ENCODE peak calls at places on chromosomes 13 and 19, in seven cellular contexts. G is lung, M is fibroblast of the aortic adventitia, F is RWPE2, Z is PC-3, O is heart left ventricle, D is PC-9. Q is an unnamed sample.

GRCh38 chr19:42040031-42040430 is 30.0 kb downstream of the GRIK5 start:
- DNase-seq in G (no peak), M (no peak), F (no peak), Z (no peak), O (no peak), D (no peak), Q (no peak)

GRCh38 chr13:113002206-113002821 is 33.3 kb downstream of the MCF2L start:
- DNase-seq in G (no peak), M (no peak), F (no peak), Z (no peak), O (no peak), D (peak; percentile 55), Q (no peak)

GRCh38 chr13:31875134-31875533 is 135.8 kb downstream of the RXFP2 start:
- DNase-seq in G (no peak), M (peak; percentile 64), F (no peak), Z (no peak), O (no peak), D (no peak), Q (no peak)

GRCh38 chr19:29574518-29574917 is 31.6 kb upstream of the POP4 start:
- DNase-seq in G (no peak), M (no peak), F (no peak), Z (no peak), O (no peak), D (no peak), Q (no peak)

GRCh38 chr13:46523972-46524737 is 28.8 kb upstream of the LRCH1 start:
- DNase-seq in G (no peak), M (peak; percentile 80), F (no peak), Z (peak; percentile 7), O (no peak), D (no peak), Q (no peak)

GRCh38 chr13:90238433-90238832 is 1109.1 kb upstream of the MIR17HG start:
- DNase-seq in G (no peak), M (peak; percentile 1), F (no peak), Z (peak; percentile 66), O (no peak), D (peak; percentile 66), Q (no peak)

GRCh38 chr13:60617863-60618733 is 221.1 kb downstream of the TDRD3 start:
- DNase-seq in G (no peak), M (peak; percentile 76), F (no peak), Z (peak; percentile 43), O (no peak), D (peak; percentile 1), Q (no peak)

GRCh38 chr13:111051656-111052232 is 63.4 kb upstream of the ARHGEF7 start:
- DNase-seq in G (peak; percentile 9), M (no peak), F (no peak), Z (no peak), O (no peak), D (no peak), Q (no peak)

GRCh38 chr19:39327990-39328705 is 7.5 kb upstream of the LRFN1 start:
- DNase-seq in G (peak; percentile 87), M (peak; percentile 77), F (no peak), Z (peak; percentile 79), O (peak; percentile 76), D (peak; percentile 81), Q (peak; percentile 68)

GRCh38 chr19:50803633-50804419 is 13.6 kb downstream of the ACP4 start:
- DNase-seq in G (no peak), M (peak; percentile 9), F (no peak), Z (peak; percentile 33), O (no peak), D (no peak), Q (peak; percentile 56)

GRCh38 chr13:41065098-41065497 is 3.8 kb downstream of the WBP4 start:
- DNase-seq in G (no peak), M (peak; percentile 83), F (no peak), Z (no peak), O (no peak), D (no peak), Q (no peak)

GRCh38 chr19:2816641-2817040 is 3.0 kb upstream of the ZNF554 start:
- DNase-seq in G (no peak), M (no peak), F (no peak), Z (no peak), O (no peak), D (no peak), Q (no peak)

GRCh38 chr13:80458546-80458945 is 117.6 kb upstream of the SPRY2 start:
- DNase-seq in G (no peak), M (no peak), F (no peak), Z (no peak), O (no peak), D (no peak), Q (no peak)

GRCh38 chr13:94210826-94211225 is 268.7 kb downstream of the DCT start:
- DNase-seq in G (no peak), M (no peak), F (no peak), Z (no peak), O (no peak), D (no peak), Q (peak; percentile 38)

GRCh38 chr13:52862358-52863206 is 14.1 kb upstream of the PCDH8 start:
- DNase-seq in G (no peak), M (no peak), F (no peak), Z (peak; percentile 15), O (no peak), D (peak; percentile 14), Q (peak; percentile 39)

GRCh38 chr19:29029271-29029670 is 183.7 kb downstream of the UQCRFS1 start:
- DNase-seq in G (no peak), M (peak; percentile 39), F (no peak), Z (no peak), O (no peak), D (no peak), Q (no peak)

GRCh38 chr13:110716235-110716505 is 2.7 kb downstream of the ING1 start:
- DNase-seq in G (peak; percentile 52), M (peak; percentile 19), F (no peak), Z (peak; percentile 40), O (peak; percentile 62), D (peak; percentile 26), Q (peak; percentile 40)

GRCh38 chr13:27182844-27183497 is 11.4 kb upstream of the USP12 start:
- DNase-seq in G (peak; percentile 54), M (peak; percentile 93), F (no peak), Z (peak; percentile 94), O (peak; percentile 81), D (peak; percentile 66), Q (no peak)

GRCh38 chr19:27859689-27860088 is 1353.3 kb downstream of the UQCRFS1 start:
- DNase-seq in G (no peak), M (no peak), F (no peak), Z (no peak), O (no peak), D (no peak), Q (no peak)

GRCh38 chr13:99969934-99970760 is 1.4 kb downstream of the ZIC5 start:
- DNase-seq in G (no peak), M (no peak), F (peak; percentile 34), Z (no peak), O (no peak), D (peak; percentile 63), Q (peak; percentile 23)

GRCh38 chr19:35466259-35466658 is 18.2 kb downstream of the FFAR2 start:
- DNase-seq in G (no peak), M (no peak), F (no peak), Z (no peak), O (no peak), D (no peak), Q (no peak)

GRCh38 chr19:35471946-35472345 is 18.3 kb downstream of the KRTDAP start:
- DNase-seq in G (no peak), M (no peak), F (no peak), Z (no peak), O (no peak), D (no peak), Q (no peak)

GRCh38 chr19:35470128-35470527 is 20.1 kb downstream of the KRTDAP start:
- DNase-seq in G (no peak), M (no peak), F (no peak), Z (no peak), O (no peak), D (no peak), Q (no peak)

GRCh38 chr19:35474104-35474503 is 16.2 kb downstream of the KRTDAP start:
- DNase-seq in G (no peak), M (no peak), F (no peak), Z (no peak), O (no peak), D (no peak), Q (no peak)

GRCh38 chr19:35468637-35469036 is 20.6 kb downstream of the FFAR2 start:
- DNase-seq in G (peak; percentile 59), M (peak; percentile 13), F (no peak), Z (peak; percentile 43), O (peak; percentile 61), D (peak; percentile 55), Q (peak; percentile 92)
- TF ChIP-seq CTCF in G (peak; percentile 50), M (peak; percentile 52), F (peak; percentile 58), Z (peak; percentile 67), O (peak; percentile 60), D (peak; percentile 79), Q (peak; percentile 92)

DNA sequence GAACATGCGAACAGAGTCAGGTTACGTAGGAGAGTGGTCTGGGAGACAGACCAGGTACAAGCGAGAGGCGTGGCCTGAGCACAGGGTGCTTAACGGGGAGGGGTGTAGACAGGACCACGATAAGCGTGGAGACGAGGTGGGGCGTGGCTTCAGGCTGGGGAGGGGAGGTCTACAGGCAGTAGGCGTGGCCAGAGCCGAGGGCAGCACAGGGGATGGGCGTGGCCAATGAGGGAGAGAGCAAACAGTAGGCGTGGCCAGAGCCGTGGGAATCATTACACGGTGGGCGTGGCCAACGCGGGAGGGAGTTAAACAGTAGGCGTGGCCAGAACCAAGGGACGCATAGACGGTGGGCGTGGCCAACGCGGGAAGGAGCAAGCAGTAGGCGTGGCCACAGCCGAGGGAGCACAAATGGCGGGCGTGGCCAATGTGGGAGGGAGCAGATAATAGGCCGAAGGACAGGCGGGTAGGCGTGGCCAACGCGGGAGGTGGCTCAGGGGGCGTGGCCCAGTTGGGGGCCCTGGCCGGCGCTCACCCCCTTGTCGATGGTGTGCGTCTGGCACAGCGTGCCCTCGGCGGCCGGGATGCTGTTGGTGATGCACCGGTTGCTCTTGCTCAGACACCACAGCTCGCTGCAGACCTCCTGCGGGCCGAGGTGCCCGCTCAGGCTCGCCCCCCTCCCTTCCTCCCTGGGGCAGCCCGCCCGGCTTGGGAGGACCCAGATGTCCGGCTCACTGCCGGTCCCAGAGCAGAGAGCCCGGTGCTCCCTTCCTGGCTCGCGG is 15.2 kb upstream of the MYO1F start:
- DNase-seq in G (peak; percentile 88), M (peak; percentile 96), F (peak; percentile 92), Z (peak; percentile 33), O (peak; percentile 96), D (no peak), Q (peak; percentile 52)
- H3K4me3 ChIP-seq in G (no peak overlapping the region), M (peak overlapping the region; percentile 51), F (peak overlapping the region; percentile 19), Z (no peak overlapping the region), O (peak overlapping the region; percentile 39), D (no peak overlapping the region), Q (no peak overlapping the region)

GRCh38 chr13:95301947-95302386 is 716 bp upstream of the ABCC4 start:
- DNase-seq in G (no peak), M (no peak), F (no peak), Z (no peak), O (no peak), D (no peak), Q (no peak)
- TF ChIP-seq CTCF in G (no peak), M (no peak), F (no peak), Z (no peak), O (no peak), D (no peak), Q (no peak)

DNA sequence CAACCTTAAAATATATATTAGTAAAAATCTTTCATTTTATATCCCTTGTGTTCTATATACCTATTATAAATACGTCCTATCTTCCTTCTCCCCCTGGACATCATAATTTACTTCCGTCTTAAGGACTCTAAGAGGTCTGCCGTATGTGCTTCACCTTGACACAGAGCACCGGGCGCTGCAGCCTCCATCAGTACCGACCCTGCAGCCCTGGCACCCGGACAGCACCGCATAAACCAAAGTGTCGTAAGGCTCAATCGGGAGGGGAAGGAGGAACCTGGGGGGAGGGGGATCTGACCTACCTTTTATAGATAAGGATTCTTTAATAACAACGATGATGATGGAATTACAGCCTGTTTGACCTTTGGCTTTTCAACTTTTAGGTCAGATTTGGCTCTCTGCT is 44.0 kb downstream of the EFNB2 start:
- DNase-seq in G (no peak), M (no peak), F (no peak), Z (no peak), O (no peak), D (no peak), Q (no peak)
- H3K4me3 ChIP-seq in G (no peak overlapping the region), M (no peak overlapping the region), F (no peak overlapping the region), Z (no peak overlapping the region), O (no peak overlapping the region), D (no peak overlapping the region), Q (no peak overlapping the region)